ENCODE peak calls at places on chromosomes 12 and 14, in ten cellular contexts. One of them, this sample, is unnamed.

GRCh38 chr12:98352835-98353234 is 162.6 kb upstream of the TMPO start:
- DNase-seq in progenitor cell of endocrine pancreas: no peak
- DNase-seq in fibroblast of mammary gland: peak; percentile 3
- DNase-seq in thoracic aorta: no peak
- DNase-seq in OCI-LY7: no peak
- DNase-seq in psoas muscle: no peak
- DNase-seq in CD8-positive, alpha-beta T cell: no peak
- DNase-seq in IMR-90: no peak
- DNase-seq in BJ: no peak
- DNase-seq in cardiac muscle cell: no peak
- DNase-seq in this sample: no peak

GRCh38 chr12:67891566-67891965 is 97.7 kb upstream of the IFNG-AS1 start:
- DNase-seq in thoracic aorta: no peak
- DNase-seq in cardiac muscle cell: peak; percentile 60
- DNase-seq in OCI-LY7: no peak
- DNase-seq in IMR-90: no peak
- DNase-seq in BJ: no peak
- DNase-seq in fibroblast of mammary gland: no peak
- DNase-seq in psoas muscle: no peak
- DNase-seq in CD8-positive, alpha-beta T cell: no peak
- DNase-seq in progenitor cell of endocrine pancreas: no peak
- DNase-seq in this sample: no peak

GRCh38 chr14:22822619-22823551 is 6.8 kb upstream of the MRPL52 start:
- DNase-seq in BJ: peak; percentile 54
- DNase-seq in psoas muscle: peak; percentile 85
- DNase-seq in OCI-LY7: peak; percentile 83
- DNase-seq in CD8-positive, alpha-beta T cell: peak; percentile 76
- DNase-seq in thoracic aorta: no peak
- DNase-seq in cardiac muscle cell: peak; percentile 90
- DNase-seq in fibroblast of mammary gland: peak; percentile 83
- DNase-seq in progenitor cell of endocrine pancreas: peak; percentile 77
- DNase-seq in IMR-90: peak; percentile 86
- DNase-seq in this sample: peak; percentile 65

GRCh38 chr12:34404377-34405285 is 382.3 kb downstream of the ALG10 start:
- DNase-seq in OCI-LY7: no peak
- DNase-seq in IMR-90: no peak
- DNase-seq in BJ: no peak
- DNase-seq in progenitor cell of endocrine pancreas: peak; percentile 9
- DNase-seq in psoas muscle: peak; percentile 13
- DNase-seq in CD8-positive, alpha-beta T cell: peak; percentile 0
- DNase-seq in fibroblast of mammary gland: no peak
- DNase-seq in thoracic aorta: no peak
- DNase-seq in cardiac muscle cell: no peak
- DNase-seq in this sample: no peak

GRCh38 chr12:41724216-41724615 is 420.5 kb downstream of the GXYLT1 start:
- DNase-seq in BJ: no peak
- DNase-seq in thoracic aorta: no peak
- DNase-seq in IMR-90: no peak
- DNase-seq in psoas muscle: no peak
- DNase-seq in CD8-positive, alpha-beta T cell: no peak
- DNase-seq in OCI-LY7: peak; percentile 2
- DNase-seq in progenitor cell of endocrine pancreas: no peak
- DNase-seq in cardiac muscle cell: no peak
- DNase-seq in fibroblast of mammary gland: no peak
- DNase-seq in this sample: no peak

GRCh38 chr12:132754555-132754954 is 7.1 kb downstream of the ANKLE2 start:
- DNase-seq in progenitor cell of endocrine pancreas: no peak
- DNase-seq in CD8-positive, alpha-beta T cell: no peak
- DNase-seq in fibroblast of mammary gland: no peak
- DNase-seq in cardiac muscle cell: no peak
- DNase-seq in BJ: no peak
- DNase-seq in IMR-90: no peak
- DNase-seq in psoas muscle: no peak
- DNase-seq in thoracic aorta: no peak
- DNase-seq in OCI-LY7: no peak
- DNase-seq in this sample: no peak

GRCh38 chr12:12010277-12011031 is 60.3 kb upstream of the BCL2L14 start:
- DNase-seq in BJ: no peak
- DNase-seq in psoas muscle: peak; percentile 55
- DNase-seq in progenitor cell of endocrine pancreas: no peak
- DNase-seq in CD8-positive, alpha-beta T cell: peak; percentile 27
- DNase-seq in cardiac muscle cell: no peak
- DNase-seq in OCI-LY7: peak; percentile 79
- DNase-seq in fibroblast of mammary gland: peak; percentile 74
- DNase-seq in thoracic aorta: no peak
- DNase-seq in IMR-90: peak; percentile 61
- DNase-seq in this sample: peak; percentile 22

GRCh38 chr14:63276492-63277342 is 42.0 kb downstream of the GPHB5 start:
- DNase-seq in IMR-90: peak; percentile 64
- DNase-seq in cardiac muscle cell: peak; percentile 56
- DNase-seq in BJ: no peak
- DNase-seq in psoas muscle: no peak
- DNase-seq in progenitor cell of endocrine pancreas: no peak
- DNase-seq in fibroblast of mammary gland: peak; percentile 64
- DNase-seq in thoracic aorta: no peak
- DNase-seq in CD8-positive, alpha-beta T cell: no peak
- DNase-seq in OCI-LY7: peak; percentile 48
- DNase-seq in this sample: peak; percentile 68

GRCh38 chr14:76940057-76940456 is 88.5 kb downstream of the IRF2BPL start:
- DNase-seq in OCI-LY7: no peak
- DNase-seq in BJ: no peak
- DNase-seq in psoas muscle: no peak
- DNase-seq in CD8-positive, alpha-beta T cell: no peak
- DNase-seq in thoracic aorta: no peak
- DNase-seq in progenitor cell of endocrine pancreas: no peak
- DNase-seq in fibroblast of mammary gland: no peak
- DNase-seq in cardiac muscle cell: peak; percentile 86
- DNase-seq in IMR-90: no peak
- DNase-seq in this sample: no peak

GRCh38 chr12:93886533-93887511 is 209.6 kb downstream of the CRADD start:
- DNase-seq in fibroblast of mammary gland: peak; percentile 80
- DNase-seq in OCI-LY7: no peak
- DNase-seq in psoas muscle: no peak
- DNase-seq in CD8-positive, alpha-beta T cell: no peak
- DNase-seq in progenitor cell of endocrine pancreas: no peak
- DNase-seq in IMR-90: peak; percentile 89
- DNase-seq in BJ: peak; percentile 94
- DNase-seq in cardiac muscle cell: no peak
- DNase-seq in thoracic aorta: no peak
- DNase-seq in this sample: peak; percentile 90

GRCh38 chr12:27462151-27462694 is 15.7 kb downstream of the SMCO2 start:
- DNase-seq in progenitor cell of endocrine pancreas: no peak
- DNase-seq in thoracic aorta: no peak
- DNase-seq in OCI-LY7: no peak
- DNase-seq in fibroblast of mammary gland: peak; percentile 87
- DNase-seq in psoas muscle: no peak
- DNase-seq in CD8-positive, alpha-beta T cell: no peak
- DNase-seq in BJ: peak; percentile 5
- DNase-seq in cardiac muscle cell: no peak
- DNase-seq in IMR-90: peak; percentile 87
- DNase-seq in this sample: peak; percentile 48

GRCh38 chr14:72404998-72405397 is 472.8 kb downstream of the RGS6 start:
- DNase-seq in progenitor cell of endocrine pancreas: no peak
- DNase-seq in CD8-positive, alpha-beta T cell: no peak
- DNase-seq in OCI-LY7: no peak
- DNase-seq in psoas muscle: no peak
- DNase-seq in cardiac muscle cell: no peak
- DNase-seq in IMR-90: no peak
- DNase-seq in thoracic aorta: no peak
- DNase-seq in BJ: no peak
- DNase-seq in fibroblast of mammary gland: no peak
- DNase-seq in this sample: no peak

GRCh38 chr12:49030714-49031572 is 12.4 kb upstream of the PRKAG1 start:
- DNase-seq in psoas muscle: no peak
- DNase-seq in CD8-positive, alpha-beta T cell: no peak
- DNase-seq in thoracic aorta: no peak
- DNase-seq in progenitor cell of endocrine pancreas: no peak
- DNase-seq in cardiac muscle cell: no peak
- DNase-seq in BJ: no peak
- DNase-seq in OCI-LY7: no peak
- DNase-seq in fibroblast of mammary gland: no peak
- DNase-seq in IMR-90: no peak
- DNase-seq in this sample: no peak

GRCh38 chr14:74389980-74390379 is 36.0 kb downstream of the SYNDIG1L start:
- DNase-seq in fibroblast of mammary gland: no peak
- DNase-seq in CD8-positive, alpha-beta T cell: no peak
- DNase-seq in psoas muscle: no peak
- DNase-seq in IMR-90: no peak
- DNase-seq in BJ: no peak
- DNase-seq in OCI-LY7: no peak
- DNase-seq in thoracic aorta: no peak
- DNase-seq in progenitor cell of endocrine pancreas: no peak
- DNase-seq in cardiac muscle cell: no peak
- DNase-seq in this sample: no peak

GRCh38 chr12:67275380-67275913 is 6.3 kb downstream of the CAND1 start:
- DNase-seq in CD8-positive, alpha-beta T cell: no peak
- DNase-seq in psoas muscle: no peak
- DNase-seq in OCI-LY7: no peak
- DNase-seq in cardiac muscle cell: no peak
- DNase-seq in fibroblast of mammary gland: no peak
- DNase-seq in progenitor cell of endocrine pancreas: no peak
- DNase-seq in BJ: no peak
- DNase-seq in IMR-90: no peak
- DNase-seq in thoracic aorta: no peak
- DNase-seq in this sample: no peak

GRCh38 chr14:92865674-92866073 is 57.3 kb upstream of the CHGA start:
- DNase-seq in psoas muscle: no peak
- DNase-seq in IMR-90: no peak
- DNase-seq in thoracic aorta: no peak
- DNase-seq in CD8-positive, alpha-beta T cell: no peak
- DNase-seq in cardiac muscle cell: no peak
- DNase-seq in OCI-LY7: no peak
- DNase-seq in fibroblast of mammary gland: no peak
- DNase-seq in BJ: no peak
- DNase-seq in progenitor cell of endocrine pancreas: no peak
- DNase-seq in this sample: no peak

GRCh38 chr14:38786921-38787320 is 316.1 kb downstream of the SEC23A start:
- DNase-seq in thoracic aorta: no peak
- DNase-seq in CD8-positive, alpha-beta T cell: no peak
- DNase-seq in cardiac muscle cell: no peak
- DNase-seq in fibroblast of mammary gland: no peak
- DNase-seq in IMR-90: no peak
- DNase-seq in psoas muscle: no peak
- DNase-seq in progenitor cell of endocrine pancreas: no peak
- DNase-seq in BJ: no peak
- DNase-seq in OCI-LY7: no peak
- DNase-seq in this sample: no peak

GRCh38 chr12:4118017-4118510 is 155.5 kb upstream of the CCND2 start:
- DNase-seq in OCI-LY7: peak; percentile 74
- DNase-seq in fibroblast of mammary gland: peak; percentile 71
- DNase-seq in BJ: peak; percentile 9
- DNase-seq in progenitor cell of endocrine pancreas: no peak
- DNase-seq in thoracic aorta: no peak
- DNase-seq in IMR-90: peak; percentile 64
- DNase-seq in CD8-positive, alpha-beta T cell: no peak
- DNase-seq in psoas muscle: no peak
- DNase-seq in cardiac muscle cell: no peak
- DNase-seq in this sample: peak; percentile 31

GRCh38 chr12:2652401-2653081 is 142.2 kb upstream of the FKBP4 start:
- DNase-seq in IMR-90: no peak
- DNase-seq in BJ: no peak
- DNase-seq in cardiac muscle cell: no peak
- DNase-seq in thoracic aorta: no peak
- DNase-seq in psoas muscle: no peak
- DNase-seq in fibroblast of mammary gland: no peak
- DNase-seq in progenitor cell of endocrine pancreas: no peak
- DNase-seq in OCI-LY7: no peak
- DNase-seq in CD8-positive, alpha-beta T cell: no peak
- DNase-seq in this sample: no peak
- TF ChIP-seq CTCF in IMR-90: peak; percentile 7
- TF ChIP-seq CTCF in BJ: no peak
- TF ChIP-seq CTCF in cardiac muscle cell: no peak
- TF ChIP-seq CTCF in thoracic aorta: no peak
- TF ChIP-seq CTCF in psoas muscle: no peak
- TF ChIP-seq CTCF in fibroblast of mammary gland: no peak
- TF ChIP-seq CTCF in progenitor cell of endocrine pancreas: no peak
- TF ChIP-seq CTCF in OCI-LY7: no peak
- TF ChIP-seq CTCF in CD8-positive, alpha-beta T cell: no peak
- TF ChIP-seq CTCF in this sample: no peak

DNA sequence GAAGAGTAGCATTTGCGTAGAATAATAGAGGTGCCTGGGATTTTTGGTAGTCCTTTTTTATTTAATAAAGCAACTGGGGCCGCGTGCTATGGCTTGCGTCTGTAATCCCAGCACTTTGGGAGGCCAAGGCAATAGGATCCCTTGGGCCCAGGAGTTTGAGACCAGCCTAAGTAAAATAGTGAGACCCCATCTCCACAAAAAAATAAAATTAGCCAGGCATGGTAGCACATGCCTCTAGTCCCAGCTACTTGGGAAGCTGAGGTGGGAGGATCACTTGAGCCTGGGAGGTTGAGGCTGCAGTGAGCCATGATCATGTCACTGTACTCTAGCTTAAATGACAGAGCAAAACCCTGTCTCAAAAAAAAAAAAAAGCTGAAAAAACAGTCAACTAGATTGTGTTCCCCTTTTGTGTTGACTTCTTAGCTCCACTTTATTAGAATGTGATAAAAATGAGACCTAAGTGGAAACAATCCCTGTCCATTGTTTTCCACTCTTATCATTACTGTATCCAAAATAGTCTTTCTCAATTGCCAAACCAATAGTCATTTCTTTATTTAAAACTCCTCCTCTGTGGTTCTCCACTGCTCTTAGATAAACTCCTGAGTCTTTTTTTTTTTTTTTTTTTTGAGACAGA is 7.4 kb downstream of the PRKCH start:
- DNase-seq in BJ: no peak
- DNase-seq in fibroblast of mammary gland: no peak
- DNase-seq in cardiac muscle cell: no peak
- DNase-seq in progenitor cell of endocrine pancreas: no peak
- DNase-seq in CD8-positive, alpha-beta T cell: no peak
- DNase-seq in thoracic aorta: no peak
- DNase-seq in OCI-LY7: no peak
- DNase-seq in IMR-90: no peak
- DNase-seq in psoas muscle: no peak
- DNase-seq in this sample: no peak
- TF ChIP-seq CTCF in BJ: no peak
- TF ChIP-seq CTCF in fibroblast of mammary gland: no peak
- TF ChIP-seq CTCF in cardiac muscle cell: no peak
- TF ChIP-seq CTCF in progenitor cell of endocrine pancreas: no peak
- TF ChIP-seq CTCF in CD8-positive, alpha-beta T cell: no peak
- TF ChIP-seq CTCF in thoracic aorta: no peak
- TF ChIP-seq CTCF in OCI-LY7: no peak
- TF ChIP-seq CTCF in IMR-90: no peak
- TF ChIP-seq CTCF in psoas muscle: no peak
- TF ChIP-seq CTCF in this sample: no peak

GRCh38 chr12:69985656-69986055 is 160.6 kb downstream of the MYRFL start:
- DNase-seq in progenitor cell of endocrine pancreas: no peak
- DNase-seq in thoracic aorta: no peak
- DNase-seq in fibroblast of mammary gland: no peak
- DNase-seq in OCI-LY7: peak; percentile 42
- DNase-seq in BJ: no peak
- DNase-seq in cardiac muscle cell: no peak
- DNase-seq in psoas muscle: no peak
- DNase-seq in IMR-90: no peak
- DNase-seq in CD8-positive, alpha-beta T cell: no peak
- DNase-seq in this sample: no peak
- TF ChIP-seq CTCF in progenitor cell of endocrine pancreas: peak; percentile 33
- TF ChIP-seq CTCF in thoracic aorta: no peak
- TF ChIP-seq CTCF in fibroblast of mammary gland: peak; percentile 31
- TF ChIP-seq CTCF in OCI-LY7: peak; percentile 70
- TF ChIP-seq CTCF in BJ: peak; percentile 3
- TF ChIP-seq CTCF in cardiac muscle cell: peak; percentile 18
- TF ChIP-seq CTCF in psoas muscle: no peak
- TF ChIP-seq CTCF in IMR-90: no peak
- TF ChIP-seq CTCF in CD8-positive, alpha-beta T cell: no peak
- TF ChIP-seq CTCF in this sample: peak; percentile 44

GRCh38 chr12:122946690-122947271 is 19.5 kb downstream of the ABCB9 start:
- DNase-seq in BJ: peak; percentile 98
- DNase-seq in IMR-90: peak; percentile 100
- DNase-seq in progenitor cell of endocrine pancreas: no peak
- DNase-seq in psoas muscle: peak; percentile 86
- DNase-seq in CD8-positive, alpha-beta T cell: peak; percentile 47
- DNase-seq in fibroblast of mammary gland: peak; percentile 100
- DNase-seq in OCI-LY7: peak; percentile 29
- DNase-seq in thoracic aorta: peak; percentile 78
- DNase-seq in cardiac muscle cell: peak; percentile 35
- DNase-seq in this sample: peak; percentile 100
- TF ChIP-seq CTCF in BJ: peak; percentile 64
- TF ChIP-seq CTCF in IMR-90: peak; percentile 49
- TF ChIP-seq CTCF in progenitor cell of endocrine pancreas: no peak
- TF ChIP-seq CTCF in psoas muscle: peak; percentile 19
- TF ChIP-seq CTCF in CD8-positive, alpha-beta T cell: no peak
- TF ChIP-seq CTCF in fibroblast of mammary gland: peak; percentile 48
- TF ChIP-seq CTCF in OCI-LY7: peak; percentile 58
- TF ChIP-seq CTCF in thoracic aorta: peak; percentile 23
- TF ChIP-seq CTCF in cardiac muscle cell: peak; percentile 47
- TF ChIP-seq CTCF in this sample: peak; percentile 74